ENCODE peak calls at places on chromosomes 2 and 18, in five cellular contexts. One of them, this sample, is unnamed.

GRCh38 chr2:79554899-79555298 is 42.0 kb downstream of the CTNNA2 start:
- DNase-seq in neural progenitor cell: no peak
- DNase-seq in fibroblast of lung: no peak
- DNase-seq in astrocyte: no peak
- DNase-seq in H9: peak
- DNase-seq in this sample: no peak

GRCh38 chr2:169933124-169933711 is 106.0 kb downstream of the UBR3 start:
- DNase-seq in neural progenitor cell: peak
- DNase-seq in fibroblast of lung: peak
- DNase-seq in astrocyte: no peak
- DNase-seq in H9: no peak
- DNase-seq in this sample: no peak

GRCh38 chr2:203732953-203733510 is 26.6 kb downstream of the CD28 start:
- DNase-seq in neural progenitor cell: no peak
- DNase-seq in fibroblast of lung: no peak
- DNase-seq in astrocyte: no peak
- DNase-seq in H9: no peak
- DNase-seq in this sample: no peak

GRCh38 chr2:152335016-152335850 is at the start of gene FMNL2:
- DNase-seq in neural progenitor cell: peak
- DNase-seq in fibroblast of lung: peak
- DNase-seq in astrocyte: peak
- DNase-seq in H9: peak
- DNase-seq in this sample: peak

GRCh38 chr18:78765142-78765541 is 214.5 kb upstream of the SALL3 start:
- DNase-seq in neural progenitor cell: no peak
- DNase-seq in fibroblast of lung: no peak
- DNase-seq in astrocyte: no peak
- DNase-seq in H9: no peak
- DNase-seq in this sample: no peak

GRCh38 chr18:13726972-13727331 is 479 bp downstream of the RNMT start:
- DNase-seq in neural progenitor cell: peak
- DNase-seq in fibroblast of lung: no peak
- DNase-seq in astrocyte: no peak
- DNase-seq in H9: peak
- DNase-seq in this sample: no peak

GRCh38 chr2:187553908-187554703 is at the start of gene TFPI:
- DNase-seq in neural progenitor cell: peak
- DNase-seq in fibroblast of lung: peak
- DNase-seq in astrocyte: peak
- DNase-seq in H9: no peak
- DNase-seq in this sample: no peak

GRCh38 chr18:63216911-63217311 is 102.7 kb downstream of the BCL2 start:
- DNase-seq in neural progenitor cell: no peak
- DNase-seq in fibroblast of lung: no peak
- DNase-seq in astrocyte: no peak
- DNase-seq in H9: no peak
- DNase-seq in this sample: no peak

GRCh38 chr2:181892795-181893435 is 1.4 kb downstream of the ITPRID2 start:
- DNase-seq in neural progenitor cell: no peak
- DNase-seq in fibroblast of lung: peak
- DNase-seq in astrocyte: peak
- DNase-seq in H9: no peak
- DNase-seq in this sample: no peak

GRCh38 chr2:60423066-60423465 is 130.4 kb downstream of the BCL11A start:
- DNase-seq in neural progenitor cell: peak
- DNase-seq in fibroblast of lung: no peak
- DNase-seq in astrocyte: no peak
- DNase-seq in H9: no peak
- DNase-seq in this sample: no peak

GRCh38 chr2:125711081-125711480 is 944.9 kb upstream of the GYPC start:
- DNase-seq in neural progenitor cell: no peak
- DNase-seq in fibroblast of lung: no peak
- DNase-seq in astrocyte: no peak
- DNase-seq in H9: no peak
- DNase-seq in this sample: no peak

GRCh38 chr2:217945530-217945929 is 57.3 kb downstream of the TNS1 start:
- DNase-seq in neural progenitor cell: no peak
- DNase-seq in fibroblast of lung: no peak
- DNase-seq in astrocyte: no peak
- DNase-seq in H9: no peak
- DNase-seq in this sample: no peak

GRCh38 chr2:18763338-18763737 is 174.0 kb upstream of the NT5C1B start:
- DNase-seq in neural progenitor cell: no peak
- DNase-seq in fibroblast of lung: peak
- DNase-seq in astrocyte: peak
- DNase-seq in H9: no peak
- DNase-seq in this sample: no peak

GRCh38 chr2:173989886-173990744 is 24.9 kb upstream of the SP3 start:
- DNase-seq in neural progenitor cell: no peak
- DNase-seq in fibroblast of lung: no peak
- DNase-seq in astrocyte: no peak
- DNase-seq in H9: no peak
- DNase-seq in this sample: no peak

GRCh38 chr2:167013227-167013626 is 124.9 kb downstream of the XIRP2 start:
- DNase-seq in neural progenitor cell: no peak
- DNase-seq in fibroblast of lung: peak
- DNase-seq in astrocyte: peak
- DNase-seq in H9: no peak
- DNase-seq in this sample: no peak

GRCh38 chr2:42840760-42841159 is 48.4 kb upstream of the HAAO start:
- DNase-seq in neural progenitor cell: no peak
- DNase-seq in fibroblast of lung: no peak
- DNase-seq in astrocyte: no peak
- DNase-seq in H9: no peak
- DNase-seq in this sample: no peak

GRCh38 chr2:55862673-55863390 is 60.8 kb downstream of the EFEMP1 start:
- DNase-seq in neural progenitor cell: no peak
- DNase-seq in fibroblast of lung: peak
- DNase-seq in astrocyte: peak
- DNase-seq in H9: no peak
- DNase-seq in this sample: no peak

GRCh38 chr2:145652992-145653545 is 1133.2 kb upstream of the ZEB2 start:
- DNase-seq in neural progenitor cell: no peak
- DNase-seq in fibroblast of lung: peak
- DNase-seq in astrocyte: peak
- DNase-seq in H9: no peak
- DNase-seq in this sample: no peak

GRCh38 chr2:230738391-230738811 is 25.8 kb downstream of the CAB39 start:
- DNase-seq in neural progenitor cell: no peak
- DNase-seq in fibroblast of lung: peak
- DNase-seq in astrocyte: peak
- DNase-seq in H9: no peak
- DNase-seq in this sample: no peak

GRCh38 chr2:8202139-8202538 is 479.7 kb upstream of the ID2 start:
- DNase-seq in neural progenitor cell: no peak
- DNase-seq in fibroblast of lung: no peak
- DNase-seq in astrocyte: no peak
- DNase-seq in H9: no peak
- DNase-seq in this sample: no peak

GRCh38 chr2:240856151-240856980 is 12.3 kb upstream of the AGXT start:
- DNase-seq in neural progenitor cell: peak
- DNase-seq in fibroblast of lung: no peak
- DNase-seq in astrocyte: no peak
- DNase-seq in H9: peak
- DNase-seq in this sample: peak

GRCh38 chr2:198238429-198238828 is 434.0 kb downstream of the PLCL1 start:
- DNase-seq in neural progenitor cell: no peak
- DNase-seq in fibroblast of lung: no peak
- DNase-seq in astrocyte: no peak
- DNase-seq in H9: no peak
- DNase-seq in this sample: no peak

GRCh38 chr18:46416706-46417638 is 240.0 kb downstream of the LOXHD1 start:
- DNase-seq in neural progenitor cell: no peak
- DNase-seq in fibroblast of lung: no peak
- DNase-seq in astrocyte: no peak
- DNase-seq in H9: peak
- DNase-seq in this sample: no peak

GRCh38 chr2:219181531-219181930 is 3.5 kb downstream of the RETREG2 start:
- DNase-seq in neural progenitor cell: no peak
- DNase-seq in fibroblast of lung: no peak
- DNase-seq in astrocyte: no peak
- DNase-seq in H9: no peak
- DNase-seq in this sample: no peak

GRCh38 chr18:75548353-75548752 is 120.8 kb upstream of the SMIM21 start:
- DNase-seq in neural progenitor cell: peak
- DNase-seq in fibroblast of lung: no peak
- DNase-seq in astrocyte: peak
- DNase-seq in H9: peak
- DNase-seq in this sample: no peak

GRCh38 chr2:207692206-207693065 is 19.0 kb upstream of the CCNYL1 start:
- DNase-seq in neural progenitor cell: peak
- DNase-seq in fibroblast of lung: peak
- DNase-seq in astrocyte: no peak
- DNase-seq in H9: peak
- DNase-seq in this sample: no peak

GRCh38 chr18:78753240-78753639 is 226.4 kb upstream of the SALL3 start:
- DNase-seq in neural progenitor cell: no peak
- DNase-seq in fibroblast of lung: no peak
- DNase-seq in astrocyte: no peak
- DNase-seq in H9: peak
- DNase-seq in this sample: no peak

GRCh38 chr18:35059280-35059927 is 18.2 kb downstream of the MAPRE2 start:
- DNase-seq in neural progenitor cell: no peak
- DNase-seq in fibroblast of lung: no peak
- DNase-seq in astrocyte: no peak
- DNase-seq in H9: no peak
- DNase-seq in this sample: no peak

GRCh38 chr2:6917071-6917760 is at the start of gene RNF144A:
- DNase-seq in neural progenitor cell: peak
- DNase-seq in fibroblast of lung: peak
- DNase-seq in astrocyte: no peak
- DNase-seq in H9: peak
- DNase-seq in this sample: peak

GRCh38 chr2:201860541-201861154 is 54.3 kb downstream of the CDK15 start:
- DNase-seq in neural progenitor cell: peak
- DNase-seq in fibroblast of lung: peak
- DNase-seq in astrocyte: peak
- DNase-seq in H9: peak
- DNase-seq in this sample: no peak

GRCh38 chr2:237291138-237291792 is 122.7 kb downstream of the COL6A3 start:
- DNase-seq in neural progenitor cell: no peak
- DNase-seq in fibroblast of lung: peak
- DNase-seq in astrocyte: peak
- DNase-seq in H9: no peak
- DNase-seq in this sample: peak

GRCh38 chr2:120831891-120832290 is 96.2 kb downstream of the GLI2 start:
- DNase-seq in neural progenitor cell: no peak
- DNase-seq in fibroblast of lung: no peak
- DNase-seq in astrocyte: no peak
- DNase-seq in H9: no peak
- DNase-seq in this sample: no peak

GRCh38 chr2:55885129-55885943 is 38.2 kb downstream of the EFEMP1 start:
- DNase-seq in neural progenitor cell: no peak
- DNase-seq in fibroblast of lung: peak
- DNase-seq in astrocyte: peak
- DNase-seq in H9: no peak
- DNase-seq in this sample: no peak

GRCh38 chr2:163715199-163715598 is 20.6 kb downstream of the FIGN start:
- DNase-seq in neural progenitor cell: peak
- DNase-seq in fibroblast of lung: no peak
- DNase-seq in astrocyte: no peak
- DNase-seq in H9: no peak
- DNase-seq in this sample: no peak

GRCh38 chr2:49262815-49263560 is 108.7 kb upstream of the FSHR start:
- DNase-seq in neural progenitor cell: no peak
- DNase-seq in fibroblast of lung: no peak
- DNase-seq in astrocyte: no peak
- DNase-seq in H9: no peak
- DNase-seq in this sample: no peak

DNA sequence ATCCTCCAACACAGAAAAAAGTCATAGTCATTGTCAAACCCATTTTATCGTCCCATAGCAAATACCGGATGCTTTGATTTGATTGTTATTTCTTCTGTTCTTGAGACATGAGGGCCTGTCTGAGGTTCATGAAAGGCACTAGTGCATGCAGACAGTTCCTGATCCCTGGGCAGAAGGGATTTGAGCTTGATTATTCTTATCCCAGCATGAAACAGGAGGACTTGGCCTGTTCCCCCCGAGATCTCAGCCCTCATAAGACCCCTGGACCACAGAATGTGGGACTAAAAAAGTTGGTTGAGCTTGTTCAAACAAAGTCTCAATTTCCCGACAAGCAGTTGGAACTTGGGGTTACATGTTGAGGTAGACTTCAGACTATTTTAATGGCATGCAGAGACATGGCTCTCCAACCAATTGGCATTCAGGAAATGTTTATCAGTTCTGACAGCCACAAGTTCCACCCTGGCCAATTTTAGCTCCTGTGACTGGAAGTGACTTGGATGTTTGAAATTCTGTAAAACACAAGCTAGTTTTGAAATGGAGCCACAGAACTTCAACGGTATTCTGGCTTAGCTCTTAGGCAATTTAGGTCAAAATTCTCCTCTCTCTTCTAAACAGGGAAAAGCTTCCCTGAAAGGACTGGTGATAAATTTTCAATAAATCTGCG is 366.9 kb upstream of the SLC14A2 start:
- DNase-seq in neural progenitor cell: no peak
- DNase-seq in fibroblast of lung: peak
- DNase-seq in astrocyte: peak
- DNase-seq in H9: no peak
- DNase-seq in this sample: no peak
- H3K9ac ChIP-seq in neural progenitor cell: no peak
- H3K9ac ChIP-seq in fibroblast of lung: no peak
- H3K9ac ChIP-seq in astrocyte: no peak
- H3K9ac ChIP-seq in H9: no peak
- H3K9ac ChIP-seq in this sample: no peak

GRCh38 chr2:23803965-23804542 is 122.9 kb downstream of the ATAD2B start:
- DNase-seq in neural progenitor cell: peak
- DNase-seq in fibroblast of lung: peak
- DNase-seq in astrocyte: peak
- DNase-seq in H9: peak
- DNase-seq in this sample: no peak
- TF ChIP-seq CTCF in neural progenitor cell: peak
- TF ChIP-seq CTCF in fibroblast of lung: no peak
- TF ChIP-seq CTCF in astrocyte: peak
- TF ChIP-seq CTCF in H9: peak
- TF ChIP-seq CTCF in this sample: no peak

GRCh38 chr2:45596761-45597160 is 14.3 kb downstream of the SRBD1 start:
- DNase-seq in neural progenitor cell: no peak
- DNase-seq in fibroblast of lung: no peak
- DNase-seq in astrocyte: no peak
- DNase-seq in H9: no peak
- DNase-seq in this sample: no peak
- H3K9ac ChIP-seq in neural progenitor cell: no peak
- H3K9ac ChIP-seq in fibroblast of lung: no peak
- H3K9ac ChIP-seq in astrocyte: no peak
- H3K9ac ChIP-seq in H9: no peak
- H3K9ac ChIP-seq in this sample: no peak

DNA sequence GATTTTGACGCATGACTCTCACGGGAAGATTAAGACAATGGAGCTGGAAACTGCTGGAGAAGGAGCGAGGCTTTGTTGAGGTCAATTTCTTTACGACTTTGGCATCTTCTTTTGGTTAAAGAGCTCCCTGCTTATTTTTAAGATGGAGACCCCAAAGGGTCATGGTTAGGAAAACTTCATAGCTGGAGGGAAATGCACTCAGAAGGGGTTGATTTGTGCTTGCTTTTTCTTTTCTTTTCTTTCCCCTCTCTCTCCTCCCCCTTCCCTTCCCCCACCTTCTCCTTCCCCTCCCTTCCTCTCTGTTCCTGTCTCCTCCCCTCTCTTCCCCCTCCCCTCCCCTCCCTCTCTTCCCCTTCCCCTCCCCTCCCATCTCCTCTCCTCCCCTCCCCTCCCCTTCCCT is 79.0 kb downstream of the TNP1 start:
- DNase-seq in neural progenitor cell: no peak
- DNase-seq in fibroblast of lung: no peak
- DNase-seq in astrocyte: no peak
- DNase-seq in H9: no peak
- DNase-seq in this sample: no peak
- TF ChIP-seq CTCF in neural progenitor cell: no peak
- TF ChIP-seq CTCF in fibroblast of lung: no peak
- TF ChIP-seq CTCF in astrocyte: no peak
- TF ChIP-seq CTCF in H9: no peak
- TF ChIP-seq CTCF in this sample: no peak

This sample was measured in kidney.